ENCODE peak calls at places on chromosome 20, in ten cellular contexts. R is tibial nerve, W is cardiac fibroblast, F is GM23338, L is fibroblast of the aortic adventitia, P is AG04450, U is OCI-LY7, Z is fibroblast of mammary gland, D is activated B cell treated with CpG ODN at 0.5 μM for 24 hours, J is type B pancreatic cell. H is an unnamed sample.

GRCh38 chr20:22423190-22423832 is 161.1 kb downstream of the FOXA2 start:
- DNase-seq in R (no peak), W (no peak), F (no peak), L (no peak), P (no peak), U (no peak), Z (no peak), D (no peak), J (no peak), H (no peak)

GRCh38 chr20:539848-540247 is 3.7 kb downstream of the CSNK2A1 start:
- DNase-seq in R (no peak), W (peak; percentile 71), F (peak; percentile 63), L (peak; percentile 84), P (no peak), U (no peak), Z (peak; percentile 70), D (no peak), J (no peak), H (no peak)

GRCh38 chr20:24668791-24669190 is 199.4 kb downstream of the SYNDIG1 start:
- DNase-seq in R (no peak), W (no peak), F (no peak), L (no peak), P (no peak), U (no peak), Z (no peak), D (no peak), J (no peak), H (no peak)

GRCh38 chr20:38888059-38888831 is 38.0 kb upstream of the FAM83D start:
- DNase-seq in R (no peak), W (no peak), F (no peak), L (no peak), P (no peak), U (no peak), Z (no peak), D (no peak), J (no peak), H (no peak)

GRCh38 chr20:8766868-8767390 is 302.0 kb upstream of the PLCB4 start:
- DNase-seq in R (no peak), W (no peak), F (no peak), L (no peak), P (no peak), U (no peak), Z (peak; percentile 19), D (no peak), J (no peak), H (no peak)

GRCh38 chr20:17943343-17943742 is 25.3 kb downstream of the SNX5 start:
- DNase-seq in R (no peak), W (no peak), F (no peak), L (no peak), P (no peak), U (peak; percentile 73), Z (no peak), D (no peak), J (no peak), H (no peak)

GRCh38 chr20:9503530-9504251 is 10.7 kb upstream of the LAMP5 start:
- DNase-seq in R (no peak), W (no peak), F (peak; percentile 70), L (no peak), P (no peak), U (no peak), Z (peak; percentile 77), D (no peak), J (no peak), H (no peak)

GRCh38 chr20:45850926-45851325 is 6.3 kb downstream of the ACOT8 start:
- DNase-seq in R (no peak), W (no peak), F (no peak), L (no peak), P (no peak), U (no peak), Z (no peak), D (no peak), J (no peak), H (no peak)

GRCh38 chr20:41175727-41176330 is 38.5 kb downstream of the PLCG1 start:
- DNase-seq in R (no peak), W (no peak), F (no peak), L (no peak), P (no peak), U (no peak), Z (no peak), D (no peak), J (no peak), H (no peak)

GRCh38 chr20:7601431-7601830 is 338.8 kb downstream of the HAO1 start:
- DNase-seq in R (no peak), W (no peak), F (no peak), L (no peak), P (no peak), U (no peak), Z (no peak), D (no peak), J (no peak), H (no peak)

GRCh38 chr20:32577023-32577422 is 8.1 kb downstream of the NOL4L start:
- DNase-seq in R (no peak), W (no peak), F (peak; percentile 50), L (no peak), P (no peak), U (no peak), Z (no peak), D (no peak), J (no peak), H (no peak)

GRCh38 chr20:24878657-24879056 is 70.4 kb upstream of the CST7 start:
- DNase-seq in R (no peak), W (no peak), F (no peak), L (no peak), P (no peak), U (no peak), Z (no peak), D (no peak), J (no peak), H (no peak)

DNA sequence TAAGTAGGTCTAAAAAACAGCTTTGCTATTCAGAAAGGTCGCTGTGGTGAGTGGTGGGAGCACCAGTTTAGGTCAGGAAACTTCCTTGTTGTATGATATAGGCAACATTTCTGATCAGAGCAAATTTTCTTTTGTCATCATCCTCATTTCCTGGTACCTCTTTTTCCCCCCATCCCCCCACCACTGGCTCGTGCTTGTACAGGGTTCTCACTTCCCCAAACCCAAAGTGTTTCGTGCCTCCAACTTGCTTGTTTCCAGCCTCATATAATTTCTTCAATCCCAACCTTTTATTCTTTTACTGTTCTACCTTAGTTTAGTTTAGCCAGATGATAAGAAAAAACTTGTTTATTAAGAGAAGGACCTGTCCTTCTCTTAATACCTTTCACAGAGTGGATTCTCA is 209.4 kb upstream of the JAG1 start:
- DNase-seq in R (no peak), W (no peak), F (no peak), L (no peak), P (no peak), U (no peak), Z (no peak), D (no peak), J (no peak), H (no peak)
- TF ChIP-seq CTCF in R (no peak), W (no peak), F (no peak), L (no peak), P (no peak), U (no peak), Z (no peak), D (no peak), J (no peak), H (no peak)

GRCh38 chr20:19785173-19785799 is 27.2 kb downstream of the RIN2 start:
- DNase-seq in R (no peak), W (peak; percentile 81), F (no peak), L (peak; percentile 88), P (no peak), U (no peak), Z (peak; percentile 61), D (no peak), J (no peak), H (no peak)
- TF ChIP-seq CTCF in R (no peak), W (no peak), F (no peak), L (peak; percentile 7), P (no peak), U (peak; percentile 43), Z (no peak), D (no peak), J (no peak), H (no peak)

GRCh38 chr20:46979603-46980241 is 85.1 kb downstream of the EYA2 start:
- DNase-seq in R (no peak), W (no peak), F (no peak), L (no peak), P (no peak), U (peak; percentile 70), Z (no peak), D (no peak), J (no peak), H (no peak)
- TF ChIP-seq CTCF in R (no peak), W (no peak), F (no peak), L (no peak), P (no peak), U (no peak), Z (no peak), D (no peak), J (no peak), H (no peak)

DNA sequence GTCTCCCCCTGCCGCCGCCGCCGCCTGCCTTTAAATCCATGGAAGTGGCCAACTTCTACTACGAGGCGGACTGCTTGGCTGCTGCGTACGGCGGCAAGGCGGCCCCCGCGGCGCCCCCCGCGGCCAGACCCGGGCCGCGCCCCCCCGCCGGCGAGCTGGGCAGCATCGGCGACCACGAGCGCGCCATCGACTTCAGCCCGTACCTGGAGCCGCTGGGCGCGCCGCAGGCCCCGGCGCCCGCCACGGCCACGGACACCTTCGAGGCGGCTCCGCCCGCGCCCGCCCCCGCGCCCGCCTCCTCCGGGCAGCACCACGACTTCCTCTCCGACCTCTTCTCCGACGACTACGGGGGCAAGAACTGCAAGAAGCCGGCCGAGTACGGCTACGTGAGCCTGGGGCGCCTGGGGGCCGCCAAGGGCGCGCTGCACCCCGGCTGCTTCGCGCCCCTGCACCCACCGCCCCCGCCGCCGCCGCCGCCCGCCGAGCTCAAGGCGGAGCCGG is 485 bp downstream of the CEBPB start:
- DNase-seq in R (peak; percentile 40), W (no peak), F (peak; percentile 28), L (peak; percentile 52), P (no peak), U (peak; percentile 76), Z (peak; percentile 29), D (peak; percentile 73), J (no peak), H (peak; percentile 60)
- TF ChIP-seq CTCF in R (peak; percentile 29), W (no peak), F (no peak), L (no peak), P (no peak), U (no peak), Z (no peak), D (no peak), J (no peak), H (no peak)

GRCh38 chr20:48627737-48628128 is 200.1 kb downstream of the PREX1 start:
- DNase-seq in R (no peak), W (no peak), F (no peak), L (no peak), P (no peak), U (no peak), Z (no peak), D (no peak), J (no peak), H (no peak)
- TF ChIP-seq CTCF in R (no peak), W (no peak), F (no peak), L (no peak), P (no peak), U (no peak), Z (no peak), D (no peak), J (no peak), H (no peak)